ENCODE peak calls at places on chromosome 15, in six cellular contexts. J, D, P, E, Q and K are unnamed samples.

GRCh38 chr15:85704720-85705119 is 90.0 kb downstream of the KLHL25 start:
- DNase-seq in Q (no peak), P (no peak), D (no peak), E (no peak), J (peak; percentile 84), K (no peak)

GRCh38 chr15:36136054-36136453 is 443.4 kb upstream of the CDIN1 start:
- DNase-seq in E (no peak), J (no peak), D (no peak), P (no peak), Q (no peak), K (no peak)

GRCh38 chr15:39472661-39473657 is 107.9 kb upstream of the THBS1 start:
- DNase-seq in E (no peak), D (no peak), Q (no peak), P (peak; percentile 8), J (peak; percentile 29), K (no peak)

GRCh38 chr15:96181873-96182301 is 148.6 kb upstream of the NR2F2 start:
- DNase-seq in Q (no peak), E (no peak), P (no peak), D (no peak), J (no peak), K (no peak)

GRCh38 chr15:26974120-26974780 is 3.3 kb downstream of the GABRG3 start:
- DNase-seq in D (no peak), P (peak; percentile 33), Q (no peak), E (no peak), J (peak; percentile 57), K (peak; percentile 41)

GRCh38 chr15:36481156-36481555 is 98.3 kb upstream of the CDIN1 start:
- DNase-seq in P (no peak), E (no peak), J (no peak), D (no peak), Q (no peak), K (no peak)

GRCh38 chr15:84591815-84592214 is 9.0 kb upstream of the ZSCAN2 start:
- DNase-seq in P (no peak), D (no peak), E (no peak), J (no peak), Q (no peak), K (no peak)

GRCh38 chr15:85588657-85589056 is 206.1 kb downstream of the KLHL25 start:
- DNase-seq in J (peak; percentile 37), Q (no peak), P (no peak), E (no peak), D (no peak), K (no peak)

GRCh38 chr15:74777769-74778598 is 3.9 kb upstream of the CSK start:
- DNase-seq in D (no peak), Q (no peak), E (no peak), P (no peak), J (no peak), K (no peak)

GRCh38 chr15:77544162-77544561 is 88.5 kb downstream of the LINGO1 start:
- DNase-seq in Q (no peak), E (no peak), P (no peak), J (no peak), D (no peak), K (peak; percentile 16)

GRCh38 chr15:74320358-74321247 is 46.8 kb downstream of the CYP11A1 start:
- DNase-seq in D (no peak), J (peak; percentile 64), P (no peak), Q (peak; percentile 65), E (no peak), K (peak; percentile 38)

GRCh38 chr15:66566963-66567531 is 1.2 kb upstream of the LCTL start:
- DNase-seq in Q (peak; percentile 65), D (peak; percentile 12), P (peak; percentile 20), J (peak; percentile 85), E (peak; percentile 54), K (peak; percentile 81)

GRCh38 chr15:44788748-44789147 is 52.4 kb downstream of the TRIM69 start:
- DNase-seq in J (no peak), E (peak; percentile 4), D (no peak), P (no peak), Q (peak; percentile 58), K (no peak)